ENCODE peak calls at places on chromosomes 1 and 21, in four cellular contexts. X is K562, C is IMR-90, U is A549. L is an unnamed sample.

GRCh38 chr1:20280399-20280798 is 10.3 kb upstream of the VWA5B1 start:
- DNase-seq in X (no peak), U (no peak), C (no peak), L (no peak)

GRCh38 chr1:213615226-213615881 is 372.4 kb upstream of the PROX1 start:
- DNase-seq in C (no peak), X (no peak), U (no peak), L (no peak)

GRCh38 chr1:37692834-37693175 is 489 bp downstream of the CDCA8 start:
- DNase-seq in C (no peak), U (peak; percentile 12), X (no peak), L (no peak)

GRCh38 chr1:235513495-235514366 is 9.5 kb upstream of the B3GALNT2 start:
- DNase-seq in U (peak; percentile 38), C (peak; percentile 73), X (peak; percentile 54), L (peak; percentile 69)

GRCh38 chr1:90340604-90341003 is 345.7 kb downstream of the ZNF326 start:
- DNase-seq in X (no peak), U (no peak), C (no peak), L (no peak)

GRCh38 chr1:109198043-109198695 is 15.5 kb upstream of the SARS1 start:
- DNase-seq in C (peak; percentile 91), X (peak; percentile 87), U (peak; percentile 51), L (no peak)

GRCh38 chr1:210291088-210291487 is 37.6 kb upstream of the HHAT start:
- DNase-seq in X (no peak), C (no peak), U (no peak), L (no peak)

GRCh38 chr1:76115186-76115585 is 40.6 kb downstream of the ST6GALNAC3 start:
- DNase-seq in X (no peak), C (no peak), U (no peak), L (no peak)

GRCh38 chr1:209435654-209436566 is 147.6 kb upstream of the CAMK1G start:
- DNase-seq in X (peak; percentile 79), U (peak; percentile 92), C (peak; percentile 77), L (peak; percentile 33)

GRCh38 chr1:43873851-43874250 is 59.8 kb upstream of the ARTN start:
- DNase-seq in X (no peak), U (no peak), C (no peak), L (no peak)

GRCh38 chr1:194644528-194644927 is 1458.1 kb upstream of the B3GALT2 start:
- DNase-seq in U (no peak), C (no peak), X (no peak), L (no peak)

GRCh38 chr21:22965455-22966125 is 1967.4 kb downstream of the NCAM2 start:
- DNase-seq in U (no peak), X (no peak), C (no peak), L (no peak)

GRCh38 chr1:98322966-98323365 is 338.6 kb upstream of the SNX7 start:
- DNase-seq in U (no peak), X (no peak), C (peak; percentile 28), L (no peak)

GRCh38 chr1:6466751-6467150 is 778 bp upstream of the TNFRSF25 start:
- DNase-seq in C (no peak), X (no peak), U (no peak), L (no peak)

GRCh38 chr1:53462769-53463501 is 3.7 kb downstream of the DMRTB1 start:
- DNase-seq in C (no peak), X (no peak), U (no peak), L (no peak)
- TF ChIP-seq MAZ in C (no peak), X (no peak), U (no peak), L (no peak)

DNA sequence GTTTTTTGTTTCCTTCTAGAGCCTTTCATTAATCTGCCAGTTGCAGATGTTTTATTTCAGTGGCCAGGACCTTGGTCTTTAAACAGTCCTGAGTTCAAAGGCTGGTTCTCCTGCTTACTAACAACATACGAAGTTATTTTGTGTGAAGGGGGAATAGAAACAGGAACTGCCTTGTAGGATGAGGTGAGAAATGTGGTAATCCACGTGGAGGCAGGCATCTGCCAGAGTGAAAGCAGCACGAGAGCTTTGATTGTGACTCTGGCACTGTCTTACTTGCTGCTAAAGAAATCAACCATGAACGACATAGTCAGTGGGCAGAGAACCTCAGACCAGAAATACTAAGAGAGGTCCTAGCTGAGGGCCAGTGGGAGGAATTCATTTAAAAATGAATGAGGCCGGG is 30.4 kb downstream of the TMEM63A start:
- DNase-seq in U (no peak), C (no peak), X (no peak), L (peak; percentile 25)
- TF ChIP-seq MAZ in U (no peak), C (no peak), X (no peak), L (no peak)

DNA sequence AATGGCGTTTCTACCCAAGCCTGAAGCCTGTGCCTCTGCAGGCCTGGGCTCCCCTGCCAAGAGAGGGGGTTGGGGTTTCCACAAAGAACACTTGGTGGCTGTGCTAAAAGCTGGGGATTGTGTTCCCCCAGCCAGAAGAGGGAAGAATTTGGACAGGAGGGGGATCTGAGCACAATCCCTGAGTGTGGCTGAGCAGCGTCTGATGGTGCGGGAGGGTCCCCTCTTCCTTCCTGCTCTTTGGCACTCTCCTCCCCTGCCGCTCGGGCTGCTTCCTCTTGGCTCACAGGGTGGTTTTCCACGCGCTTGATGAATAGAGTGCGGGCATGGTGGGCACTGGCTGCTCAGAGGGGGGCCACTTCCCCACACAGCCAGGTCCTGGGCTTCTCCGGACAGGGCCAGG is 3.7 kb downstream of the GPR37L1 start:
- DNase-seq in X (no peak), C (no peak), U (no peak), L (no peak)
- TF ChIP-seq MAZ in X (no peak), C (no peak), U (no peak), L (no peak)

GRCh38 chr1:64051801-64052200 is 151.6 kb upstream of the UBE2U start:
- DNase-seq in U (no peak), C (no peak), X (no peak), L (no peak)

GRCh38 chr1:64050601-64051000 is 152.8 kb upstream of the UBE2U start:
- DNase-seq in X (no peak), C (no peak), U (no peak), L (no peak)

GRCh38 chr1:64052777-64053176 is 150.6 kb upstream of the UBE2U start:
- DNase-seq in X (no peak), C (no peak), U (no peak), L (no peak)

GRCh38 chr1:64047549-64047969 is 155.9 kb upstream of the UBE2U start:
- DNase-seq in C (no peak), U (no peak), X (no peak), L (no peak)

GRCh38 chr1:64049900-64050540 is 153.4 kb upstream of the UBE2U start:
- DNase-seq in U (no peak), C (no peak), X (no peak), L (no peak)
- TF ChIP-seq MAZ in U (no peak), C (no peak), X (no peak), L (no peak)